ENCODE peak calls at places on chromosomes 3 and 15, in five cellular contexts. N, P, F, Y and V are unnamed samples.

GRCh38 chr15:31439328-31439727 is 112.7 kb downstream of the KLF13 start:
- DNase-seq in F (peak; percentile 69), P (no peak), Y (no peak), N (peak; percentile 24), V (no peak)

GRCh38 chr15:56866798-56867197 is 51.6 kb upstream of the TCF12 start:
- DNase-seq in F (no peak), Y (peak; percentile 8), N (no peak), P (no peak), V (no peak)

GRCh38 chr3:33943277-33943676 is 144.8 kb downstream of the PDCD6IP start:
- DNase-seq in F (no peak), P (no peak), N (no peak), Y (no peak), V (no peak)

GRCh38 chr3:171954644-171955365 is 84.6 kb upstream of the FNDC3B start:
- DNase-seq in Y (no peak), F (no peak), P (no peak), N (no peak), V (no peak)

GRCh38 chr3:99269606-99270355 is 368.3 kb upstream of the DCBLD2 start:
- DNase-seq in Y (no peak), F (no peak), P (no peak), N (no peak), V (no peak)

GRCh38 chr15:44045217-44045616 is 149.9 kb downstream of the FRMD5 start:
- DNase-seq in N (no peak), Y (no peak), F (no peak), P (no peak), V (no peak)

GRCh38 chr15:82971223-82971984 is 14.6 kb upstream of the RAMAC start:
- DNase-seq in P (no peak), Y (no peak), N (no peak), F (no peak), V (no peak)

GRCh38 chr15:70023064-70023768 is 74.5 kb downstream of the TLE3 start:
- DNase-seq in F (no peak), N (no peak), P (peak; percentile 61), Y (peak; percentile 74), V (peak; percentile 88)

GRCh38 chr3:50170689-50171088 is 15.6 kb downstream of the SEMA3F start:
- DNase-seq in P (no peak), N (no peak), F (no peak), Y (peak; percentile 77), V (peak; percentile 35)

GRCh38 chr15:92383528-92384326 is 10.0 kb upstream of the ST8SIA2 start:
- DNase-seq in F (peak; percentile 52), Y (no peak), P (no peak), N (peak; percentile 21), V (no peak)

GRCh38 chr3:189275182-189275581 is 103.4 kb downstream of the TPRG1 start:
- DNase-seq in F (no peak), P (no peak), Y (no peak), N (no peak), V (no peak)

GRCh38 chr3:150547045-150547753 is 612 bp downstream of the EIF2A start:
- DNase-seq in F (no peak), N (no peak), Y (peak; percentile 25), P (no peak), V (no peak)

GRCh38 chr15:73244333-73244732 is 124.4 kb downstream of the HCN4 start:
- DNase-seq in F (peak; percentile 49), P (no peak), N (no peak), Y (no peak), V (no peak)

GRCh38 chr3:160040181-160040580 is 51.5 kb downstream of the IL12A start:
- DNase-seq in F (no peak), Y (peak; percentile 32), P (no peak), N (no peak), V (no peak)

GRCh38 chr15:96553931-96554330 is 223.4 kb downstream of the NR2F2 start:
- DNase-seq in N (no peak), F (no peak), Y (no peak), P (no peak), V (no peak)

GRCh38 chr3:48655586-48655985 is 7.1 kb downstream of the CELSR3 start:
- DNase-seq in N (peak; percentile 50), F (no peak), Y (no peak), P (no peak), V (no peak)

GRCh38 chr3:42020681-42021307 is 58.9 kb upstream of the ULK4 start:
- DNase-seq in N (no peak), P (no peak), Y (peak; percentile 80), F (no peak), V (peak; percentile 15)

GRCh38 chr3:13364602-13365271 is 55.4 kb downstream of the NUP210 start:
- DNase-seq in P (no peak), Y (peak; percentile 78), N (no peak), F (no peak), V (no peak)

GRCh38 chr15:84570164-84570692 is 30.6 kb upstream of the ZSCAN2 start:
- DNase-seq in P (no peak), F (peak; percentile 30), Y (peak; percentile 21), N (peak; percentile 56), V (no peak)

GRCh38 chr15:51131596-51132290 is 37.0 kb upstream of the TNFAIP8L3 start:
- DNase-seq in F (no peak), P (no peak), Y (no peak), N (no peak), V (no peak)

GRCh38 chr15:31387101-31387482 is 60.5 kb downstream of the KLF13 start:
- DNase-seq in P (no peak), F (no peak), N (no peak), Y (peak; percentile 29), V (no peak)

GRCh38 chr3:12965999-12966846 is 107.0 kb downstream of the IQSEC1 start:
- DNase-seq in Y (no peak), P (no peak), F (peak; percentile 74), N (no peak), V (no peak)

GRCh38 chr3:7562892-7563291 is 702.0 kb downstream of the GRM7 start:
- DNase-seq in F (no peak), P (no peak), N (no peak), Y (no peak), V (no peak)

GRCh38 chr15:40942337-40942854 is 10.9 kb upstream of the CHAC1 start:
- DNase-seq in P (no peak), F (no peak), N (no peak), Y (no peak), V (no peak)

GRCh38 chr15:25844981-25845680 is 18.0 kb downstream of the ATP10A start:
- DNase-seq in P (no peak), N (no peak), F (no peak), Y (no peak), V (no peak)

GRCh38 chr3:111589303-111590095 is 5.6 kb downstream of the ZBED2 start:
- DNase-seq in Y (no peak), N (no peak), P (no peak), F (no peak), V (no peak)

GRCh38 chr3:153072856-153073255 is 89.2 kb upstream of the RAP2B start:
- DNase-seq in Y (no peak), N (no peak), P (no peak), F (no peak), V (no peak)

GRCh38 chr3:44833394-44833793 is 28.3 kb upstream of the TMEM42 start:
- DNase-seq in Y (no peak), P (no peak), F (no peak), N (no peak), V (no peak)

GRCh38 chr3:150094150-150094932 is 123.6 kb upstream of the PFN2 start:
- DNase-seq in N (no peak), P (no peak), F (peak; percentile 4), Y (peak; percentile 53), V (peak; percentile 69)

GRCh38 chr15:67835349-67836133 is 4.3 kb downstream of the RNU6-1 start:
- DNase-seq in F (no peak), Y (no peak), N (peak; percentile 13), P (no peak), V (no peak)

GRCh38 chr3:126621171-126621570 is 33.8 kb downstream of the TXNRD3 start:
- DNase-seq in F (no peak), Y (peak; percentile 27), N (no peak), P (no peak), V (peak; percentile 38)

GRCh38 chr3:130725746-130726145 is 20.9 kb downstream of the PIK3R4 start:
- DNase-seq in N (no peak), Y (no peak), F (no peak), P (no peak), V (no peak)